ENCODE peak calls at places on chromosome 4, in eight cellular contexts. H is NCI-H146; C is stimulated activated CD4-positive, alpha-beta T cell treated with anti-CD3 and anti-CD28 coated beads, Interleukin-4, amount 100 ng/mL, for 48 hours; L is H1; R is HS-5; J is BE2C; I is fibroblast of mammary gland; X is NCI-H1105. N is an unnamed sample.

GRCh38 chr4:140372607-140373327 is 679 bp upstream of the SCOC start:
- DNase-seq in L (no peak), H (peak), C (no peak), X (no peak), I (peak), R (no peak), J (no peak), N (peak)

GRCh38 chr4:96676754-96677435 is 837.0 kb downstream of the PDHA2 start:
- DNase-seq in J (no peak), R (no peak), C (no peak), H (no peak), I (no peak), X (no peak), L (no peak), N (no peak)

GRCh38 chr4:183329244-183329643 is 7.0 kb upstream of the CLDN24 start:
- DNase-seq in H (no peak), C (no peak), I (no peak), J (no peak), L (no peak), R (no peak), X (no peak), N (no peak)

GRCh38 chr4:19399001-19399400 is 852.7 kb upstream of the SLIT2 start:
- DNase-seq in H (no peak), R (peak), L (no peak), I (peak), J (no peak), X (no peak), C (no peak), N (peak)

GRCh38 chr4:18138076-18138665 is 116.6 kb upstream of the LCORL start:
- DNase-seq in R (no peak), H (no peak), J (no peak), X (no peak), C (no peak), I (no peak), L (no peak), N (no peak)

GRCh38 chr4:15902741-15903140 is 35.8 kb downstream of the FGFBP1 start:
- DNase-seq in R (no peak), H (no peak), J (no peak), I (no peak), X (no peak), C (no peak), L (no peak), N (no peak)

GRCh38 chr4:20829958-20830357 is 129.7 kb downstream of the PACRGL start:
- DNase-seq in J (no peak), L (no peak), C (no peak), X (no peak), I (peak), R (no peak), H (no peak), N (peak)

GRCh38 chr4:14644568-14645282 is 357.6 kb upstream of the CPEB2 start:
- DNase-seq in C (no peak), L (no peak), I (no peak), X (no peak), R (no peak), J (no peak), H (no peak), N (no peak)

GRCh38 chr4:98262431-98262830 is 1.2 kb downstream of the RAP1GDS1 start:
- DNase-seq in L (no peak), H (no peak), R (no peak), C (no peak), X (no peak), J (no peak), I (peak), N (no peak)

GRCh38 chr4:165234766-165235165 is 27.4 kb downstream of the KLHL2 start:
- DNase-seq in R (no peak), H (no peak), I (no peak), L (no peak), X (no peak), C (no peak), J (no peak), N (no peak)

GRCh38 chr4:93495346-93495745 is 333.2 kb upstream of the ATOH1 start:
- DNase-seq in J (no peak), R (no peak), H (no peak), I (no peak), X (no peak), C (no peak), L (no peak), N (peak)

GRCh38 chr4:14925471-14925870 is 76.8 kb upstream of the CPEB2 start:
- DNase-seq in H (no peak), R (no peak), I (no peak), J (no peak), X (no peak), C (no peak), L (no peak), N (no peak)

GRCh38 chr4:94954273-94954672 is 196.5 kb downstream of the BMPR1B start:
- DNase-seq in I (no peak), H (no peak), L (no peak), X (no peak), J (no peak), R (no peak), C (no peak), N (no peak)

GRCh38 chr4:176761872-176762271 is 30.9 kb downstream of the VEGFC start:
- DNase-seq in R (no peak), H (no peak), I (no peak), J (no peak), X (no peak), C (no peak), L (no peak), N (no peak)

GRCh38 chr4:175813126-175813715 is 1.2 kb upstream of the GPM6A start:
- DNase-seq in L (no peak), R (no peak), I (no peak), H (no peak), C (no peak), J (no peak), X (no peak), N (no peak)

GRCh38 chr4:48332661-48333060 is 8.7 kb upstream of the SLAIN2 start:
- DNase-seq in R (no peak), J (no peak), I (no peak), H (no peak), C (no peak), L (no peak), X (no peak), N (no peak)

GRCh38 chr4:1683371-1683902 is 676 bp downstream of the FAM53A start:
- DNase-seq in L (no peak), X (no peak), I (peak), R (peak), J (no peak), C (peak), H (peak), N (peak)

GRCh38 chr4:140346136-140346535 is 27.3 kb upstream of the SCOC start:
- DNase-seq in L (no peak), J (no peak), I (no peak), X (no peak), C (no peak), H (no peak), R (no peak), N (no peak)

GRCh38 chr4:19462117-19462516 is 789.6 kb upstream of the SLIT2 start:
- DNase-seq in C (no peak), X (no peak), R (no peak), J (no peak), H (no peak), L (no peak), I (no peak), N (no peak)

GRCh38 chr4:99960648-99961047 is 10.6 kb upstream of the H2AZ1 start:
- DNase-seq in R (no peak), C (no peak), L (no peak), X (no peak), H (no peak), I (no peak), J (no peak), N (no peak)

GRCh38 chr4:168877779-168878491 is 132.1 kb downstream of the CBR4 start:
- DNase-seq in C (peak), L (no peak), H (no peak), I (no peak), X (no peak), R (no peak), J (peak), N (no peak)

GRCh38 chr4:76943129-76943620 is 6.4 kb upstream of the SEPTIN11 start:
- DNase-seq in I (peak), J (no peak), L (no peak), X (no peak), H (no peak), R (peak), C (no peak), N (peak)

GRCh38 chr4:162499478-162499877 is 335.7 kb upstream of the FSTL5 start:
- DNase-seq in R (no peak), J (no peak), I (no peak), X (no peak), C (no peak), H (no peak), L (no peak), N (peak)

GRCh38 chr4:170805352-170805751 is 715.6 kb upstream of the AADAT start:
- DNase-seq in L (no peak), J (no peak), C (no peak), I (no peak), R (no peak), H (no peak), X (no peak), N (no peak)

GRCh38 chr4:184616633-184617471 is 32.4 kb downstream of the CASP3 start:
- DNase-seq in I (no peak), C (no peak), X (no peak), J (no peak), H (no peak), L (no peak), R (no peak), N (no peak)

GRCh38 chr4:163679189-163679588 is 184.7 kb downstream of the TMA16 start:
- DNase-seq in C (no peak), L (no peak), J (no peak), I (peak), X (no peak), R (no peak), H (no peak), N (peak)

GRCh38 chr4:31088600-31089230 is 368.5 kb downstream of the PCDH7 start:
- DNase-seq in X (no peak), J (no peak), L (no peak), H (peak), R (no peak), I (peak), C (no peak), N (peak)

GRCh38 chr4:172952052-172952451 is 216.6 kb upstream of the GALNT7 start:
- DNase-seq in R (no peak), I (no peak), X (no peak), L (no peak), J (no peak), C (no peak), H (peak), N (no peak)

GRCh38 chr4:52984469-52984868 is 122.4 kb downstream of the RASL11B start:
- DNase-seq in R (peak), X (no peak), H (no peak), J (no peak), I (peak), L (no peak), C (no peak), N (peak)

GRCh38 chr4:125750399-125750798 is 435.6 kb downstream of the FAT4 start:
- DNase-seq in L (no peak), C (no peak), J (no peak), X (no peak), H (no peak), R (no peak), I (peak), N (no peak)

GRCh38 chr4:174210952-174211490 is 72.4 kb downstream of the FBXO8 start:
- DNase-seq in I (peak), H (no peak), X (no peak), C (no peak), R (no peak), L (no peak), J (no peak), N (peak)

GRCh38 chr4:71163317-71163716 is 169.9 kb downstream of the DCK start:
- DNase-seq in J (no peak), H (no peak), C (no peak), R (no peak), X (no peak), L (no peak), I (no peak), N (no peak)

GRCh38 chr4:123477804-123478209 is 81.2 kb downstream of the SPRY1 start:
- DNase-seq in I (peak), L (no peak), R (no peak), H (peak), J (no peak), X (no peak), C (peak), N (no peak)

GRCh38 chr4:102335616-102336015 is 9.7 kb downstream of the SLC39A8 start:
- DNase-seq in R (no peak), H (no peak), L (no peak), J (no peak), C (no peak), I (no peak), X (no peak), N (no peak)

GRCh38 chr4:20418865-20419451 is 167.3 kb downstream of the SLIT2 start:
- DNase-seq in I (peak), C (no peak), R (peak), X (no peak), H (peak), J (no peak), L (no peak), N (peak)

GRCh38 chr4:142282870-142283431 is 563.1 kb downstream of the INPP4B start:
- DNase-seq in C (no peak), H (no peak), J (peak), L (no peak), I (peak), R (no peak), X (no peak), N (no peak)

GRCh38 chr4:76585897-76586360 is 150.9 kb downstream of the SHROOM3 start:
- DNase-seq in H (no peak), I (no peak), R (no peak), C (peak), J (no peak), L (peak), X (peak), N (peak)

N was measured in bronchial epithelial cell.